ENCODE peak calls at places on chromosomes 4 and X, in eight cellular contexts. G, O, D, B, J, E, U and A are unnamed samples.

GRCh38 chr4:36835246-36835645 is 409.3 kb upstream of the NWD2 start:
- DNase-seq in J (no peak), G (no peak), B (no peak), D (no peak), O (no peak), E (no peak), U (no peak), A (no peak)

GRCh38 chr4:88457307-88458090 is 580 bp downstream of the HERC5 start:
- DNase-seq in U (peak), B (no peak), O (peak), D (peak), E (no peak), J (peak), G (no peak), A (peak)

GRCh38 chrX:103549920-103550319 is 30.6 kb upstream of the RAB40A start:
- DNase-seq in D (peak), O (no peak), B (no peak), J (no peak), E (no peak), U (no peak), G (no peak), A (no peak)

GRCh38 chrX:135425026-135425425 is 3.3 kb downstream of the SMIM10L2A start:
- DNase-seq in B (no peak), O (no peak), E (no peak), U (no peak), G (no peak), D (no peak), J (no peak), A (no peak)

GRCh38 chr4:120870279-120870673 is 52.2 kb downstream of the PRDM5 start:
- DNase-seq in E (no peak), O (peak), U (peak), B (no peak), D (no peak), G (no peak), J (no peak), A (no peak)

GRCh38 chr4:169341490-169341889 is 70.7 kb upstream of the SH3RF1 start:
- DNase-seq in B (no peak), J (peak), E (no peak), U (no peak), G (peak), O (no peak), D (peak), A (peak)

GRCh38 chrX:72001471-72001870 is 90.8 kb downstream of the NHSL2 start:
- DNase-seq in D (no peak), U (no peak), O (no peak), G (no peak), E (no peak), J (no peak), B (no peak), A (no peak)

GRCh38 chr4:68271851-68272756 is 26.6 kb upstream of the TMPRSS11B start:
- DNase-seq in O (peak), J (peak), D (peak), U (no peak), G (peak), E (peak), B (peak), A (peak)

GRCh38 chrX:70479197-70479969 is 34.7 kb downstream of the DLG3 start:
- DNase-seq in G (peak), U (no peak), J (peak), D (peak), B (no peak), E (no peak), O (peak), A (peak)

GRCh38 chrX:44343412-44343942 is at the start of gene EFHC2:
- DNase-seq in B (no peak), E (no peak), J (no peak), G (peak), U (peak), O (peak), D (peak), A (peak)

GRCh38 chr4:94419956-94420355 is 31.8 kb upstream of the PDLIM5 start:
- DNase-seq in O (peak), J (peak), E (peak), B (peak), U (no peak), G (peak), D (peak), A (peak)

GRCh38 chr4:86981789-86982188 is 47.0 kb downstream of the AFF1 start:
- DNase-seq in G (no peak), J (no peak), O (no peak), B (peak), U (no peak), D (no peak), E (no peak), A (no peak)

GRCh38 chr4:106893903-106894302 is 142.2 kb downstream of the DKK2 start:
- DNase-seq in B (no peak), O (no peak), J (no peak), U (no peak), E (no peak), D (no peak), G (no peak), A (no peak)

GRCh38 chrX:13939741-13940597 is 89.7 kb downstream of the GEMIN8 start:
- DNase-seq in J (no peak), E (no peak), D (no peak), B (no peak), G (no peak), O (no peak), U (no peak), A (no peak)

GRCh38 chr4:95212692-95213091 is 336.1 kb downstream of the UNC5C start:
- DNase-seq in D (no peak), G (no peak), O (no peak), J (no peak), U (no peak), E (no peak), B (no peak), A (no peak)

GRCh38 chrX:19805054-19805690 is 82.2 kb downstream of the SH3KBP1 start:
- DNase-seq in O (no peak), J (no peak), E (no peak), U (no peak), B (no peak), G (no peak), D (peak), A (no peak)

GRCh38 chr4:8497762-8498161 is 57.2 kb downstream of the TRMT44 start:
- DNase-seq in O (no peak), G (no peak), J (no peak), U (no peak), E (no peak), D (no peak), B (no peak), A (no peak)

GRCh38 chrX:29547877-29548276 is 667.5 kb upstream of the MAGEB2 start:
- DNase-seq in E (no peak), D (no peak), U (no peak), J (no peak), G (no peak), B (no peak), O (no peak), A (no peak)

GRCh38 chr4:166896254-166896653 is 338.0 kb downstream of the SPOCK3 start:
- DNase-seq in J (no peak), O (no peak), D (no peak), U (no peak), E (no peak), G (no peak), B (peak), A (no peak)

GRCh38 chr4:173525118-173526033 is 4.7 kb downstream of the HAND2 start:
- DNase-seq in D (peak), G (no peak), B (no peak), E (no peak), O (no peak), U (no peak), J (no peak), A (no peak)

GRCh38 chr4:2819244-2820215 is 24.1 kb upstream of the ADD1 start:
- DNase-seq in J (no peak), U (no peak), O (no peak), E (no peak), D (no peak), B (no peak), G (no peak), A (no peak)

GRCh38 chr4:30619679-30620078 is 100.5 kb upstream of the PCDH7 start:
- DNase-seq in U (no peak), J (no peak), E (no peak), G (peak), D (peak), B (peak), O (no peak), A (peak)

GRCh38 chr4:1245481-1246051 is 3.4 kb downstream of the CTBP1 start:
- DNase-seq in O (no peak), E (no peak), U (no peak), J (no peak), G (no peak), D (no peak), B (no peak), A (no peak)

GRCh38 chr4:75653845-75654503 is 19.2 kb downstream of the G3BP2 start:
- DNase-seq in J (peak), D (peak), U (no peak), E (no peak), O (peak), G (peak), B (no peak), A (peak)

GRCh38 chr4:155759372-155760252 is 791 bp downstream of the GUCY1B1 start:
- DNase-seq in O (peak), B (peak), D (peak), G (peak), U (peak), E (no peak), J (peak), A (no peak)

GRCh38 chr4:25913056-25913850 is 767 bp upstream of the SMIM20 start:
- DNase-seq in J (no peak), E (no peak), U (no peak), O (no peak), D (no peak), G (no peak), B (no peak), A (no peak)

GRCh38 chr4:83728191-83728590 is 192.3 kb downstream of the GPAT3 start:
- DNase-seq in D (no peak), U (no peak), B (no peak), O (no peak), E (no peak), J (no peak), G (no peak), A (no peak)

GRCh38 chrX:25004040-25004439 is 11.7 kb downstream of the ARX start:
- DNase-seq in D (no peak), E (no peak), O (no peak), G (no peak), B (no peak), U (no peak), J (no peak), A (no peak)

GRCh38 chrX:25005382-25006185 is 10.2 kb downstream of the ARX start:
- DNase-seq in G (no peak), J (no peak), E (no peak), O (no peak), B (no peak), D (peak), U (no peak), A (no peak)

GRCh38 chrX:25006586-25007058 is 9.1 kb downstream of the ARX start:
- DNase-seq in B (no peak), D (no peak), O (no peak), G (no peak), U (no peak), J (no peak), E (no peak), A (no peak)

GRCh38 chrX:25004485-25005032 is 11.2 kb downstream of the ARX start:
- DNase-seq in D (no peak), B (no peak), U (no peak), J (no peak), G (no peak), E (no peak), O (no peak), A (no peak)

DNA sequence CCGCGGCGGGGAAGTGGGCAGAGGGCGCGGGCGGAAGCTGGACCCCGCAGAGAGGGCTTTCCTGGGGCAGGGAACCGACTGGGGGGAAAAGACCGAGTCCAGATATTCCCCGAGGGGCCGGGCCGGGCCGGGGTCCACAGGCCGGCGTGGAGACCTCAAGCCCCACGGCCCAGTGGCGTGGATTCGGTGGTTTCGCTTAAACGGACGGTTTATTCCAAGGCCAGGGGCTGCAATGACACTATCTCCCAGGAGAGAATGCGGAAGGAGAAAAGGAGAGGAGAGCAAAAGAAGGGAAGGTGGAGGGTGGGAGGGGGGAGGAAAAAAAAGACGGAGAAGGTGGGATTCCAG is 10.8 kb downstream of the ARX start:
- DNase-seq in J (no peak), O (no peak), G (no peak), U (no peak), B (no peak), D (no peak), E (no peak), A (no peak)
- TF ChIP-seq EZH2 in J (no peak), O (no peak), G (no peak), U (no peak), B (no peak), D (peak), E (no peak), A (no peak)

DNA sequence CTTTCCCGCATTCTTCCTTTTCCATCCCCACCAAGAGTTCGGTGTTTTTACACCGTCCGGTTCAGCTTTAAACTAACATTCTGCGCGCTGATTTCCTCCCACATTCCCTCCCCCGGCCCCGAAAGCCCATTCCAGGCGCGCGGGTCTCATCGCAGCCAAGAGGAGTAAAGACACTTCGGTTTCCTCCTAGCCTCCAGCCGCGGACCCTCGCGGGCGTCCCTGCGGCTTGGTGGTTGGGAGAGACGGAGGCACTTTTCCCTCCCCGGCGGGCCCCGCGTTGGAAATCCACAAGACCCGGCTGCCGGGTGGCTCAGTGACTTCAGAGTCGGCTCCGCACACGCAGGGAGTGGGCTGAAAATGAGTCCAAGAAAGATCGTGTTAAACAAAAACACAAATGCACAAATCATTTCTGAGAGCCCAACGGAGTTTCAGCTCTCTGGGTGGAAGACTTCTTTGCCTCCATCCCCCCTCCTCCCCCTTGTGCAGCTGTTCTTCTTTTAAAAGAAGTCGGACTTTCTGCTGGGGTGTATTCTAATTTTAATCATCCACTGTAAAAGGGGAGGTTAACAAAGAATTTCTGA is 2.0 kb upstream of the ARX start:
- DNase-seq in J (no peak), E (no peak), U (no peak), D (no peak), B (peak), O (no peak), G (no peak), A (no peak)
- TF ChIP-seq EZH2 in J (peak), E (peak), U (no peak), D (peak), B (peak), O (no peak), G (peak), A (peak)

GRCh38 chrX:630922-631496 is 418 bp downstream of the SHOX start:
- DNase-seq in J (no peak), U (no peak), B (no peak), E (no peak), G (no peak), O (no peak), D (no peak), A (no peak)
- TF ChIP-seq EZH2 in J (no peak), U (no peak), B (no peak), E (no peak), G (no peak), O (no peak), D (no peak), A (peak)

GRCh38 chr4:63729519-63729918 is 679.7 kb downstream of the TECRL start:
- DNase-seq in D (no peak), U (no peak), G (no peak), O (no peak), J (no peak), E (no peak), B (no peak), A (no peak)
- TF ChIP-seq EZH2 in D (no peak), U (no peak), G (no peak), O (no peak), J (no peak), E (no peak), B (no peak), A (no peak)

GRCh38 chr4:4869731-4870483 is 10.4 kb downstream of the MSX1 start:
- DNase-seq in O (no peak), B (no peak), E (no peak), U (no peak), D (peak), J (no peak), G (no peak), A (no peak)
- TF ChIP-seq EZH2 in O (no peak), B (peak), E (no peak), U (no peak), D (no peak), J (peak), G (no peak), A (peak)

GRCh38 chr4:151407018-151407417 is 2.0 kb upstream of the FHIP1A start:
- DNase-seq in G (no peak), J (no peak), U (no peak), D (no peak), O (no peak), E (no peak), B (no peak), A (no peak)

GRCh38 chr4:151409470-151410313 is 716 bp downstream of the FHIP1A start:
- DNase-seq in O (peak), U (peak), B (no peak), J (peak), G (no peak), D (no peak), E (no peak), A (no peak)

GRCh38 chr4:151408630-151409469 is at the start of gene FHIP1A:
- DNase-seq in B (peak), G (peak), O (peak), D (peak), E (no peak), U (peak), J (peak), A (peak)

GRCh38 chr4:151407466-151408379 is 1.3 kb upstream of the FHIP1A start:
- DNase-seq in D (no peak), G (no peak), U (peak), J (peak), B (no peak), O (peak), E (no peak), A (peak)

GRCh38 chr4:151408380-151408629 is 671 bp upstream of the FHIP1A start:
- DNase-seq in D (no peak), G (no peak), E (no peak), B (no peak), J (no peak), U (no peak), O (no peak), A (no peak)
- TF ChIP-seq EZH2 in D (no peak), G (peak), E (no peak), B (no peak), J (no peak), U (no peak), O (no peak), A (no peak)

DNA sequence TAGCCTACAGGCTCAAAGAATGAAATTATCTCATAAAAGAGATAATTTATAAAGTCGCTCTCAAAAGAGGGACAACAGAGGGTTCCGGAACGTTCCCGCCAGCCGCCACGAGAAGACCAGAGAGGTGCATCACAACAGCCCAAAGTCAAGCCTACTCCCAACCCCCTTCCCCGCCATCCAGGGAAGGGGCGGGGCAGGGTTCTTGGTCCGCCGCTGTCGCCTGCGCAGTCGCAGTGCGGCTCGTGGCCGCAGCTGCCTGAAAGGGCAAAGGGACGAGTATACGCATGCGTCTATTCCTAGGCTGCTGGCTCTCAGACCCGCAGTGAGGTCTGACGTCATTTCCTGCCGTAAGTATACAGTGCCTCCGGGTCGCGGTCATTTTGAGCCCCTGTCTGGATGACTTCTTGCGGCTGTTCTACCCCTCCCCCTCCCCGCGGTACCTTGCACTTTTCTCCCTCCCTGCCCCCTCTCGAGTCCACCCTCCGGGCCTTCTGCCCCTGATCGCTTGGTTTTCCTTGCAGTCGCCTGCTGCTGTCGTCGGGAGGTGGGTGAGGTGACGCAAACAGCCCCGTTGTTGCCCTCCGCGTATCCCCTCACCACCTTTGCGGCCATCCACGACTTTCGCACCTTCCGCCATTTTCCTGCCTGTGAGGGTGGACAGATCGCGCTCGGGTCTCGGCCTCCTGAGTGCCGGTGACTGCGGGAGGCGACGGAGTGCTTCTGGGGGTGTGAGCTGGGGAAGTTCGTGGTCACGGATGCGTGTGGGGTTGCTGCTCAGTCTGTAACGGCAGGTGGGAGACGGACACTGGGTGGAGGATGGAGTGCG is at the start of gene OCIAD1:
- DNase-seq in O (peak), J (peak), D (peak), U (peak), B (peak), G (peak), E (peak), A (peak)
- TF ChIP-seq EZH2 in O (no peak), J (no peak), D (no peak), U (no peak), B (no peak), G (no peak), E (no peak), A (no peak)

DNA sequence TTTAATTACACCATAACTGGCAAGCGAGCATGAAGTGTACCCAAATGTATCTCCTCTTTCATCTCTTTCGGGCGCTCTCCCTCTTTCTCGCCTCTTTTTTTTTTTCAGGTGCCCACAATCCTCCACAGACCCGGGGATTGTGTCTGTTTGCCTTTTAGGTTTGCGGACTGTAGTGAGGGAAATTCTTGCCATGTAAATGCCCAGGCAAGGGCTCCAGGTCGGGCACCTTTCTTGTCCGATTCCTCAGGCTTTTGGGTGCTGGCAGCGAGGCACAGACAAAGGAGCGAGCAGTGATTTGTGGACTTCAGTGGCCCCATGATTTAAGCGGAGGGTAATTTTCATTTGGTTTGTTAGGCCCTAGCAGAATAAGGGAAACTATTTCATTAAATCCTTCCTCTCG is 1.1 kb upstream of the PHOX2B start:
- DNase-seq in O (no peak), B (no peak), E (no peak), J (no peak), D (no peak), U (no peak), G (no peak), A (no peak)
- TF ChIP-seq EZH2 in O (no peak), B (peak), E (no peak), J (no peak), D (no peak), U (no peak), G (no peak), A (peak)